ENCODE peak calls at places on chromosomes 3 and 15, in four cellular contexts. One of them, this sample, is unnamed.
A peak's percentile ranks its signal among the peaks of the same experiment; 100 is the strongest.

GRCh38 chr15:35078221-35078915 is 6.7 kb downstream of the NANOGP8 start:
- DNase-seq in GM12878: no peak
- DNase-seq in WTC11: peak; percentile 42
- DNase-seq in HepG2: peak; percentile 44
- DNase-seq in this sample: peak; percentile 52

GRCh38 chr3:170414202-170414663 is 4.4 kb upstream of the CLDN11 start:
- DNase-seq in HepG2: peak; percentile 52
- DNase-seq in WTC11: peak; percentile 41
- DNase-seq in GM12878: peak; percentile 13
- DNase-seq in this sample: peak; percentile 63

GRCh38 chr3:16816048-16816780 is 68.5 kb upstream of the PLCL2 start:
- DNase-seq in GM12878: peak; percentile 56
- DNase-seq in WTC11: no peak
- DNase-seq in HepG2: no peak
- DNase-seq in this sample: no peak

GRCh38 chr3:72116226-72116625 is 331.3 kb upstream of the PROK2 start:
- DNase-seq in WTC11: no peak
- DNase-seq in GM12878: no peak
- DNase-seq in HepG2: no peak
- DNase-seq in this sample: no peak

GRCh38 chr3:138331143-138331894 is 1.7 kb upstream of the NME9 start:
- DNase-seq in HepG2: no peak
- DNase-seq in GM12878: no peak
- DNase-seq in WTC11: no peak
- DNase-seq in this sample: no peak

GRCh38 chr3:54837964-54838363 is 89.9 kb downstream of the LRTM1 start:
- DNase-seq in GM12878: no peak
- DNase-seq in HepG2: no peak
- DNase-seq in WTC11: no peak
- DNase-seq in this sample: no peak

GRCh38 chr15:83516935-83517334 is 69.8 kb downstream of the SH3GL3 start:
- DNase-seq in GM12878: no peak
- DNase-seq in WTC11: no peak
- DNase-seq in HepG2: no peak
- DNase-seq in this sample: no peak

GRCh38 chr3:148601766-148602685 is 95.7 kb upstream of the AGTR1 start:
- DNase-seq in GM12878: no peak
- DNase-seq in HepG2: peak; percentile 99
- DNase-seq in WTC11: no peak
- DNase-seq in this sample: no peak

GRCh38 chr15:35912196-35912595 is 366.2 kb upstream of the DPH6 start:
- DNase-seq in HepG2: no peak
- DNase-seq in WTC11: no peak
- DNase-seq in GM12878: no peak
- DNase-seq in this sample: no peak

GRCh38 chr3:170941551-170941950 is 33.1 kb upstream of the EIF5A2 start:
- DNase-seq in HepG2: no peak
- DNase-seq in WTC11: no peak
- DNase-seq in GM12878: no peak
- DNase-seq in this sample: no peak

GRCh38 chr15:90762109-90762508 is 45.0 kb downstream of the BLM start:
- DNase-seq in WTC11: peak; percentile 12
- DNase-seq in GM12878: no peak
- DNase-seq in HepG2: no peak
- DNase-seq in this sample: no peak

GRCh38 chr15:62858343-62858742 is 184.2 kb upstream of the TPM1 start:
- DNase-seq in HepG2: peak; percentile 54
- DNase-seq in WTC11: no peak
- DNase-seq in GM12878: no peak
- DNase-seq in this sample: no peak

GRCh38 chr15:43511012-43511885 is 6.2 kb upstream of the MAP1A start:
- DNase-seq in GM12878: no peak
- DNase-seq in HepG2: peak; percentile 20
- DNase-seq in WTC11: peak; percentile 43
- DNase-seq in this sample: peak; percentile 74

GRCh38 chr3:156483961-156484787 is 70.7 kb downstream of the SSR3 start:
- DNase-seq in HepG2: no peak
- DNase-seq in WTC11: no peak
- DNase-seq in GM12878: peak; percentile 77
- DNase-seq in this sample: no peak

GRCh38 chr3:140207541-140207940 is 272.6 kb downstream of the CLSTN2 start:
- DNase-seq in WTC11: no peak
- DNase-seq in GM12878: no peak
- DNase-seq in HepG2: no peak
- DNase-seq in this sample: no peak

DNA sequence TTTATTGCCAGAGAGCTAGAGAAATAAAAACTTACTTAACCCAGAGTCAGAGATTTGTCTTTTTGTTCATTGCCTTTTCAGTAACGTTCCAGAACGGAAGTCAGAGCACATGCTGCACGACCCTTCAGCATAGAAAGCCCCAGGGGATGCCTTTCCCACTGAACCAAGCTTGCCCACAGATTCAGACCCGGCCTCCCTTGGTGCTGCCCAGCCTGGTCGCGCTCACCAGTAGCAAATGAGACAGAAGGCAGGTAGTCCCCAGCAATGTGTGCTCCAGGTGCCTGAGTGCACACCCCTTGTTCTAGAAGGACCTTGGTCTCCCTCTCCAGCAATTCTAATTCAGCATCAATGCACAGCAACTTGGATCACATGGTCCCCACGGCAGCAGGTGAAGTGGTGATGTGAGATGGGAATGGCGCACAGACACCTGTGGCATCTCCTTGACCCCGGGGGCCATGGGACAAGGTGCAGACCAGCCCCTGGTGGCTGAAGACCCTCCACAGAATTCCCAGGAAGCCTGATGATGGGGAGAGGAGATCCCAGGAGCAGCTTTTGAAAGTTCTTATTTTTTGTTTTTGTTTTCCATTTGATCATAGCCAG is 91.8 kb upstream of the IQSEC1 start:
- DNase-seq in WTC11: no peak
- DNase-seq in GM12878: no peak
- DNase-seq in HepG2: no peak
- DNase-seq in this sample: no peak
- TF ChIP-seq USF2 in WTC11: no peak
- TF ChIP-seq USF2 in GM12878: no peak
- TF ChIP-seq USF2 in HepG2: no peak
- TF ChIP-seq USF2 in this sample: no peak

GRCh38 chr3:106631378-106632083 is 745.7 kb upstream of the CCDC54 start:
- DNase-seq in WTC11: no peak
- DNase-seq in GM12878: no peak
- DNase-seq in HepG2: no peak
- DNase-seq in this sample: no peak
- TF ChIP-seq NR2C2 in WTC11: no peak
- TF ChIP-seq NR2C2 in GM12878: no peak
- TF ChIP-seq NR2C2 in HepG2: no peak
- TF ChIP-seq NR2C2 in this sample: no peak

DNA sequence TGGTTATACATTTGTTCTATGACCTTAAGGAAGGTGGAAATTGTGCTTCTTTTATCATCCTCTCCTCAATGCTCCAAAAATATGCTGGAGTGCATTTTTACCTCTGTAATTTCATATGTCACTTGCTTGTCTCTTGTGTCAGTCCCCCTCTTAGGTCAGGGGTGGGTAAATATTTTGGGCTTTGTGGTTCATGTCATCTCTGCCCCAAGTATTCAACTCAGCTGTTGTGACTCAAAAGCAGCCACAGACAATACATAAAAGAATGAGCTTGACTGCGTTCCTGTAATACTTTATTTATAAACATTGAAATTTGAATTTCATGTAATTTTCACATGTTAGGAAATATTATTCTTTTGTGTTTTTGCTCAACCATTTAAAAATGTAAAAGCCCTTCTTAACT is 60.4 kb upstream of the SLC24A5 start:
- DNase-seq in GM12878: no peak
- DNase-seq in WTC11: no peak
- DNase-seq in HepG2: no peak
- DNase-seq in this sample: no peak
- TF ChIP-seq USF2 in GM12878: no peak
- TF ChIP-seq USF2 in WTC11: no peak
- TF ChIP-seq USF2 in HepG2: no peak
- TF ChIP-seq USF2 in this sample: no peak

GRCh38 chr3:36908647-36909180 is 36.1 kb downstream of the TRANK1 start:
- DNase-seq in WTC11: no peak
- DNase-seq in GM12878: no peak
- DNase-seq in HepG2: no peak
- DNase-seq in this sample: no peak

GRCh38 chr3:36909181-36909580 is 35.7 kb downstream of the TRANK1 start:
- DNase-seq in HepG2: no peak
- DNase-seq in GM12878: no peak
- DNase-seq in WTC11: no peak
- DNase-seq in this sample: no peak

GRCh38 chr3:36909666-36910065 is 35.2 kb downstream of the TRANK1 start:
- DNase-seq in GM12878: no peak
- DNase-seq in WTC11: no peak
- DNase-seq in HepG2: no peak
- DNase-seq in this sample: no peak

GRCh38 chr3:36907911-36908646 is 36.8 kb downstream of the TRANK1 start:
- DNase-seq in HepG2: peak; percentile 25
- DNase-seq in WTC11: no peak
- DNase-seq in GM12878: peak; percentile 24
- DNase-seq in this sample: peak; percentile 54

GRCh38 chr3:36911990-36912804 is 32.7 kb downstream of the TRANK1 start:
- DNase-seq in GM12878: peak; percentile 97
- DNase-seq in WTC11: no peak
- DNase-seq in HepG2: peak; percentile 10
- DNase-seq in this sample: no peak
- TF ChIP-seq NR2C2 in GM12878: no peak
- TF ChIP-seq NR2C2 in WTC11: no peak
- TF ChIP-seq NR2C2 in HepG2: no peak
- TF ChIP-seq NR2C2 in this sample: no peak

DNA sequence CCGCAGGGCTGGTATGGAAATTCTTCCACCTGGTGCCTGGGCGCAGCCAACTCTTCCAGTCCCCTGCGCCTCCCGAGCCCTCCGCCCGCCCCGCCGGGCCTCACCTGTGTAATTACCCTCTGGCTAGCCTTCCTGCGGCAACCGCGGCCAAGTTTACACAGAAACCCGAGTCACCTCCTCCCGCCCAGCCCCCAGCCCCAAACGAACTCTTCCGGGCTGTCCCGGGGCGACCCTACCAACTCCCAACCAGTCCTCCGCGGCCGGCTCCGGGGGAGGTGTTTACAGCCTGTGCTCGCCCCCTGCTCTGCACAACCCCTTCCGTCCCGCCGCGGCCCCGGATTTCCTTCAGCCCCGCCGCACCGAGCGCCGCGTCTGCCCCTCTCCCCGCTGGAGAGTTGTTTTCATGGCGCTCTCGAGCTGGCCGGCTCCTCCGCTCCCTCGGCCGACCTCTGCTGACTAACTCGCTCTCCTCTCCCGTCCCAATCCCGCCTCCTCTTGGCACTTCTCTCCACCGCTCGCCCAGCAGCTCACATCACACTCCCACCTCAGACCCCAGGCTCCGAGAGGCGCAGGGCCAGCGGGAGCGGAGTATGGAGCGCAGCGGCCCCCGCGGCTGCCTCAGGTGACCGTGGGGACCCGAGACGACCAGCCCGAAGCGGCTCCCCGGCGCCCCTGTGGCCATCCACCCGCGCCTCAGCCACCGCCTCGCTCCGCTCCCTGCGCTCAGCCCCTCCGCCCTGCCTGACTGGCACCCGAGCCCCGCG is 538 bp downstream of the ATOSA start:
- DNase-seq in HepG2: peak; percentile 57
- DNase-seq in GM12878: no peak
- DNase-seq in WTC11: peak; percentile 81
- DNase-seq in this sample: peak; percentile 33
- TF ChIP-seq USF2 in HepG2: no peak
- TF ChIP-seq USF2 in GM12878: no peak
- TF ChIP-seq USF2 in WTC11: no peak
- TF ChIP-seq USF2 in this sample: no peak

GRCh38 chr15:85499498-85499897 is 119.1 kb downstream of the AKAP13 start:
- DNase-seq in GM12878: no peak
- DNase-seq in HepG2: no peak
- DNase-seq in WTC11: no peak
- DNase-seq in this sample: no peak

GRCh38 chr15:85501574-85501973 is 121.2 kb downstream of the AKAP13 start:
- DNase-seq in GM12878: no peak
- DNase-seq in WTC11: no peak
- DNase-seq in HepG2: no peak
- DNase-seq in this sample: no peak

GRCh38 chr15:85498471-85498870 is 118.1 kb downstream of the AKAP13 start:
- DNase-seq in WTC11: no peak
- DNase-seq in GM12878: no peak
- DNase-seq in HepG2: no peak
- DNase-seq in this sample: no peak

GRCh38 chr15:85500060-85500708 is 119.8 kb downstream of the AKAP13 start:
- DNase-seq in HepG2: no peak
- DNase-seq in WTC11: no peak
- DNase-seq in GM12878: no peak
- DNase-seq in this sample: no peak

DNA sequence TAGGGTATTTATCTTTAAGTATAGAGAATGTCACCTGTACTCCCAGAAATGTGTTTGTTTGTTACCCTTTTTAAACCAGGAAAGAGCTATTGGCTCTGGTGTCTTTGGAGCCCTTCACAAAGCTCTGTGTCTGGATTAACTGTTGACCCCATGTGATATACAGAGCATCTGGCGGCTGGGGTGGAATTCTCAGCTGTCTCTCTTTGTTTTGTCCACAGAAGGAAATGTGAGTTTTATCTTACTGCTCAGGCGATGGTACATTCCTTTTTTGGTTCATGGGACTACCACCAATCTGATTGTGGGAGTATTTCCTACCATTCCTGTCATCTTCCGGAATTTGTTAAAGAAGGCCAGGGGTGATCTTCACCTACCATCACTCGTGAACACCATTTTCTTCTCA is 120.3 kb downstream of the AKAP13 start:
- DNase-seq in WTC11: no peak
- DNase-seq in GM12878: no peak
- DNase-seq in HepG2: no peak
- DNase-seq in this sample: no peak
- TF ChIP-seq NR2C2 in WTC11: no peak
- TF ChIP-seq NR2C2 in GM12878: no peak
- TF ChIP-seq NR2C2 in HepG2: no peak
- TF ChIP-seq NR2C2 in this sample: no peak

This sample was measured in K562.